ENCODE peak calls at places on chromosomes 12 and 14, in nine cellular contexts. One of them, this sample, is unnamed.

GRCh38 chr12:66241061-66242043 is 52.3 kb downstream of the IRAK3 start:
- DNase-seq in testis: no peak
- DNase-seq in right cardiac atrium: no peak
- DNase-seq in IMR-90: peak; percentile 83
- DNase-seq in spleen: no peak
- DNase-seq in MM.1S: peak; percentile 42
- DNase-seq in tibial artery: no peak
- DNase-seq in adipocyte: peak; percentile 88
- DNase-seq in breast epithelium: no peak
- DNase-seq in this sample: no peak

GRCh38 chr12:19430988-19431387 is 8.3 kb upstream of the AEBP2 start:
- DNase-seq in IMR-90: no peak
- DNase-seq in spleen: no peak
- DNase-seq in testis: no peak
- DNase-seq in MM.1S: no peak
- DNase-seq in tibial artery: no peak
- DNase-seq in breast epithelium: no peak
- DNase-seq in right cardiac atrium: no peak
- DNase-seq in adipocyte: peak; percentile 50
- DNase-seq in this sample: no peak

GRCh38 chr12:33427071-33427470 is 12.5 kb downstream of the SYT10 start:
- DNase-seq in tibial artery: no peak
- DNase-seq in MM.1S: peak; percentile 59
- DNase-seq in adipocyte: no peak
- DNase-seq in IMR-90: no peak
- DNase-seq in breast epithelium: no peak
- DNase-seq in spleen: no peak
- DNase-seq in right cardiac atrium: no peak
- DNase-seq in testis: peak; percentile 28
- DNase-seq in this sample: peak; percentile 8

GRCh38 chr14:73189651-73190050 is 47.7 kb upstream of the PAPLN start:
- DNase-seq in spleen: no peak
- DNase-seq in breast epithelium: no peak
- DNase-seq in IMR-90: no peak
- DNase-seq in adipocyte: no peak
- DNase-seq in tibial artery: no peak
- DNase-seq in testis: no peak
- DNase-seq in right cardiac atrium: no peak
- DNase-seq in MM.1S: no peak
- DNase-seq in this sample: no peak

GRCh38 chr14:73239463-73240241 is 2.3 kb downstream of the PAPLN start:
- DNase-seq in IMR-90: peak; percentile 49
- DNase-seq in testis: peak; percentile 83
- DNase-seq in spleen: no peak
- DNase-seq in right cardiac atrium: peak; percentile 51
- DNase-seq in tibial artery: no peak
- DNase-seq in MM.1S: no peak
- DNase-seq in breast epithelium: no peak
- DNase-seq in adipocyte: peak; percentile 81
- DNase-seq in this sample: no peak

GRCh38 chr14:23406725-23407355 is 1.2 kb downstream of the MYH6 start:
- DNase-seq in MM.1S: no peak
- DNase-seq in testis: no peak
- DNase-seq in adipocyte: no peak
- DNase-seq in IMR-90: no peak
- DNase-seq in spleen: no peak
- DNase-seq in breast epithelium: no peak
- DNase-seq in tibial artery: no peak
- DNase-seq in right cardiac atrium: peak; percentile 18
- DNase-seq in this sample: no peak

GRCh38 chr12:125852116-125852515 is 786.9 kb downstream of the AACS start:
- DNase-seq in adipocyte: no peak
- DNase-seq in IMR-90: no peak
- DNase-seq in testis: no peak
- DNase-seq in breast epithelium: no peak
- DNase-seq in right cardiac atrium: no peak
- DNase-seq in MM.1S: no peak
- DNase-seq in tibial artery: no peak
- DNase-seq in spleen: no peak
- DNase-seq in this sample: no peak

GRCh38 chr12:68176252-68176651 is 16.7 kb upstream of the IFNG start:
- DNase-seq in tibial artery: no peak
- DNase-seq in right cardiac atrium: no peak
- DNase-seq in spleen: no peak
- DNase-seq in MM.1S: no peak
- DNase-seq in IMR-90: no peak
- DNase-seq in testis: no peak
- DNase-seq in breast epithelium: no peak
- DNase-seq in adipocyte: no peak
- DNase-seq in this sample: no peak

GRCh38 chr14:77554816-77555599 is 56.4 kb upstream of the ISM2 start:
- DNase-seq in tibial artery: no peak
- DNase-seq in MM.1S: no peak
- DNase-seq in IMR-90: no peak
- DNase-seq in adipocyte: no peak
- DNase-seq in right cardiac atrium: peak; percentile 46
- DNase-seq in spleen: no peak
- DNase-seq in breast epithelium: no peak
- DNase-seq in testis: no peak
- DNase-seq in this sample: no peak

GRCh38 chr14:77556946-77557345 is 58.3 kb upstream of the ISM2 start:
- DNase-seq in spleen: no peak
- DNase-seq in MM.1S: no peak
- DNase-seq in IMR-90: no peak
- DNase-seq in adipocyte: no peak
- DNase-seq in testis: no peak
- DNase-seq in tibial artery: no peak
- DNase-seq in breast epithelium: no peak
- DNase-seq in right cardiac atrium: no peak
- DNase-seq in this sample: no peak

GRCh38 chr14:77559381-77559780 is 57.1 kb downstream of the SPTLC2 start:
- DNase-seq in tibial artery: no peak
- DNase-seq in IMR-90: no peak
- DNase-seq in breast epithelium: no peak
- DNase-seq in MM.1S: no peak
- DNase-seq in spleen: no peak
- DNase-seq in right cardiac atrium: no peak
- DNase-seq in testis: no peak
- DNase-seq in adipocyte: no peak
- DNase-seq in this sample: no peak

GRCh38 chr14:77554207-77554606 is 55.6 kb upstream of the ISM2 start:
- DNase-seq in tibial artery: no peak
- DNase-seq in MM.1S: no peak
- DNase-seq in breast epithelium: no peak
- DNase-seq in adipocyte: no peak
- DNase-seq in testis: no peak
- DNase-seq in spleen: no peak
- DNase-seq in IMR-90: no peak
- DNase-seq in right cardiac atrium: no peak
- DNase-seq in this sample: no peak

DNA sequence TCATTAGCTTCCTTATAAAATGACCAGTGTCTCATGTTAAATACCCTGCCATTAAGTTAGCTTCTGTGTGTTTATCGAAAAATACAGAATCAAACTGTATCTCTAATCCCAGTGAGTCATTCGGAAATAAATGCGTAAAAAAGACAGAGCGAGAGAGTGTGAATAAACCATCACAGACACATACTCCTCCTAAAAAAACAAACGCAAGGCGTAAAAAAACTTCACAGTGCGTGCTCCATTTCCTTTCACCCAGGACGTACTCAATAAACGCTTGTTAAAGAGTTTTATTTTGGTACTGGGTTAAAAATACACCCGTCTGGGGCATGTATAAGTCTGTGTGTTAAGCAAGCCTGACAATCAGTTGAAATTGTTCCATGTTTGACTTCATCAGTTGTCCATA is 58.8 kb upstream of the ISM2 start:
- DNase-seq in adipocyte: no peak
- DNase-seq in right cardiac atrium: no peak
- DNase-seq in IMR-90: no peak
- DNase-seq in tibial artery: no peak
- DNase-seq in MM.1S: no peak
- DNase-seq in breast epithelium: no peak
- DNase-seq in spleen: no peak
- DNase-seq in testis: no peak
- DNase-seq in this sample: no peak
- H3K4me3 ChIP-seq in adipocyte: no peak overlapping the region
- H3K4me3 ChIP-seq in right cardiac atrium: no peak overlapping the region
- H3K4me3 ChIP-seq in IMR-90: no peak overlapping the region
- H3K4me3 ChIP-seq in tibial artery: no peak overlapping the region
- H3K4me3 ChIP-seq in MM.1S: no peak overlapping the region
- H3K4me3 ChIP-seq in breast epithelium: no peak overlapping the region
- H3K4me3 ChIP-seq in spleen: no peak overlapping the region
- H3K4me3 ChIP-seq in testis: no peak overlapping the region
- H3K4me3 ChIP-seq in this sample: no peak overlapping the region

GRCh38 chr12:121791671-121792496 is 1.6 kb downstream of the RHOF start:
- DNase-seq in IMR-90: no peak
- DNase-seq in adipocyte: no peak
- DNase-seq in right cardiac atrium: no peak
- DNase-seq in breast epithelium: no peak
- DNase-seq in tibial artery: no peak
- DNase-seq in MM.1S: no peak
- DNase-seq in testis: no peak
- DNase-seq in spleen: peak; percentile 80
- DNase-seq in this sample: peak; percentile 2

GRCh38 chr12:121792607-121793500 is 634 bp downstream of the RHOF start:
- DNase-seq in IMR-90: no peak
- DNase-seq in adipocyte: no peak
- DNase-seq in tibial artery: no peak
- DNase-seq in testis: no peak
- DNase-seq in spleen: peak; percentile 93
- DNase-seq in right cardiac atrium: peak; percentile 39
- DNase-seq in breast epithelium: no peak
- DNase-seq in MM.1S: no peak
- DNase-seq in this sample: no peak

GRCh38 chr12:121793836-121794531 is 496 bp upstream of the RHOF start:
- DNase-seq in IMR-90: peak; percentile 89
- DNase-seq in tibial artery: peak; percentile 93
- DNase-seq in breast epithelium: peak; percentile 89
- DNase-seq in adipocyte: peak; percentile 97
- DNase-seq in MM.1S: peak; percentile 85
- DNase-seq in spleen: peak; percentile 100
- DNase-seq in right cardiac atrium: peak; percentile 93
- DNase-seq in testis: peak; percentile 91
- DNase-seq in this sample: peak; percentile 94

GRCh38 chr12:121794532-121795028 is 1.1 kb upstream of the RHOF start:
- DNase-seq in tibial artery: no peak
- DNase-seq in IMR-90: no peak
- DNase-seq in MM.1S: no peak
- DNase-seq in adipocyte: no peak
- DNase-seq in right cardiac atrium: peak; percentile 60
- DNase-seq in spleen: peak; percentile 89
- DNase-seq in testis: no peak
- DNase-seq in breast epithelium: no peak
- DNase-seq in this sample: peak; percentile 45

GRCh38 chr12:121793501-121793835 is at the start of gene RHOF:
- DNase-seq in right cardiac atrium: peak; percentile 57
- DNase-seq in testis: no peak
- DNase-seq in IMR-90: no peak
- DNase-seq in breast epithelium: no peak
- DNase-seq in MM.1S: peak; percentile 26
- DNase-seq in adipocyte: peak; percentile 72
- DNase-seq in spleen: peak; percentile 95
- DNase-seq in tibial artery: no peak
- DNase-seq in this sample: peak; percentile 20
- H3K4me1 ChIP-seq in right cardiac atrium: peaks cover 7% of the 10 kb centered on the region
- H3K4me1 ChIP-seq in testis: peaks cover 49% of the 10 kb centered on the region
- H3K4me1 ChIP-seq in IMR-90: peaks cover 21% of the 10 kb centered on the region
- H3K4me1 ChIP-seq in breast epithelium: peaks cover 10% of the 10 kb centered on the region
- H3K4me1 ChIP-seq in MM.1S: peaks cover 19% of the 10 kb centered on the region
- H3K4me1 ChIP-seq in adipocyte: peaks cover 46% of the 10 kb centered on the region
- H3K4me1 ChIP-seq in spleen: peaks cover 100% of the 10 kb centered on the region
- H3K4me1 ChIP-seq in tibial artery: peaks cover 47% of the 10 kb centered on the region
- H3K4me1 ChIP-seq in this sample: peaks cover 39% of the 10 kb centered on the region

GRCh38 chr14:61439779-61440418 is 118.5 kb downstream of the PRKCH start:
- DNase-seq in MM.1S: no peak
- DNase-seq in breast epithelium: no peak
- DNase-seq in adipocyte: no peak
- DNase-seq in right cardiac atrium: no peak
- DNase-seq in IMR-90: no peak
- DNase-seq in tibial artery: no peak
- DNase-seq in spleen: no peak
- DNase-seq in testis: no peak
- DNase-seq in this sample: no peak

GRCh38 chr14:61438860-61439765 is 117.7 kb downstream of the PRKCH start:
- DNase-seq in IMR-90: peak; percentile 57
- DNase-seq in tibial artery: peak; percentile 79
- DNase-seq in testis: no peak
- DNase-seq in right cardiac atrium: peak; percentile 55
- DNase-seq in adipocyte: peak; percentile 43
- DNase-seq in spleen: no peak
- DNase-seq in breast epithelium: peak; percentile 66
- DNase-seq in MM.1S: no peak
- DNase-seq in this sample: no peak

GRCh38 chr14:61438497-61438859 is 117.1 kb downstream of the PRKCH start:
- DNase-seq in spleen: no peak
- DNase-seq in breast epithelium: no peak
- DNase-seq in tibial artery: no peak
- DNase-seq in testis: no peak
- DNase-seq in adipocyte: no peak
- DNase-seq in MM.1S: no peak
- DNase-seq in IMR-90: no peak
- DNase-seq in right cardiac atrium: no peak
- DNase-seq in this sample: no peak

GRCh38 chr14:61437383-61437782 is 116.0 kb downstream of the PRKCH start:
- DNase-seq in right cardiac atrium: no peak
- DNase-seq in spleen: no peak
- DNase-seq in adipocyte: no peak
- DNase-seq in testis: no peak
- DNase-seq in breast epithelium: no peak
- DNase-seq in MM.1S: no peak
- DNase-seq in tibial artery: no peak
- DNase-seq in IMR-90: no peak
- DNase-seq in this sample: no peak

GRCh38 chr14:61438036-61438435 is 116.7 kb downstream of the PRKCH start:
- DNase-seq in tibial artery: no peak
- DNase-seq in adipocyte: no peak
- DNase-seq in testis: no peak
- DNase-seq in right cardiac atrium: no peak
- DNase-seq in spleen: no peak
- DNase-seq in IMR-90: no peak
- DNase-seq in MM.1S: no peak
- DNase-seq in breast epithelium: no peak
- DNase-seq in this sample: no peak
- H3K4me3 ChIP-seq in tibial artery: no peak overlapping the region
- H3K4me3 ChIP-seq in adipocyte: no peak overlapping the region
- H3K4me3 ChIP-seq in testis: no peak overlapping the region
- H3K4me3 ChIP-seq in right cardiac atrium: no peak overlapping the region
- H3K4me3 ChIP-seq in spleen: no peak overlapping the region
- H3K4me3 ChIP-seq in IMR-90: no peak overlapping the region
- H3K4me3 ChIP-seq in MM.1S: no peak overlapping the region
- H3K4me3 ChIP-seq in breast epithelium: no peak overlapping the region
- H3K4me3 ChIP-seq in this sample: no peak overlapping the region

GRCh38 chr14:100078216-100078780 is 13.1 kb downstream of the EVL start:
- DNase-seq in adipocyte: no peak
- DNase-seq in tibial artery: no peak
- DNase-seq in IMR-90: no peak
- DNase-seq in spleen: no peak
- DNase-seq in MM.1S: no peak
- DNase-seq in breast epithelium: no peak
- DNase-seq in right cardiac atrium: no peak
- DNase-seq in testis: peak; percentile 9
- DNase-seq in this sample: no peak

GRCh38 chr14:100078997-100079561 is 13.9 kb downstream of the EVL start:
- DNase-seq in testis: peak; percentile 16
- DNase-seq in spleen: peak; percentile 87
- DNase-seq in IMR-90: peak; percentile 72
- DNase-seq in MM.1S: peak; percentile 14
- DNase-seq in breast epithelium: no peak
- DNase-seq in adipocyte: peak; percentile 52
- DNase-seq in right cardiac atrium: no peak
- DNase-seq in tibial artery: no peak
- DNase-seq in this sample: no peak

GRCh38 chr14:100076133-100076532 is 10.9 kb downstream of the EVL start:
- DNase-seq in MM.1S: no peak
- DNase-seq in testis: no peak
- DNase-seq in tibial artery: no peak
- DNase-seq in right cardiac atrium: no peak
- DNase-seq in spleen: no peak
- DNase-seq in breast epithelium: no peak
- DNase-seq in adipocyte: peak; percentile 9
- DNase-seq in IMR-90: peak; percentile 40
- DNase-seq in this sample: no peak

GRCh38 chr14:100076630-100077029 is 11.4 kb downstream of the EVL start:
- DNase-seq in IMR-90: peak; percentile 81
- DNase-seq in right cardiac atrium: peak; percentile 58
- DNase-seq in tibial artery: peak; percentile 71
- DNase-seq in testis: peak; percentile 6
- DNase-seq in breast epithelium: no peak
- DNase-seq in MM.1S: no peak
- DNase-seq in adipocyte: peak; percentile 56
- DNase-seq in spleen: no peak
- DNase-seq in this sample: no peak

DNA sequence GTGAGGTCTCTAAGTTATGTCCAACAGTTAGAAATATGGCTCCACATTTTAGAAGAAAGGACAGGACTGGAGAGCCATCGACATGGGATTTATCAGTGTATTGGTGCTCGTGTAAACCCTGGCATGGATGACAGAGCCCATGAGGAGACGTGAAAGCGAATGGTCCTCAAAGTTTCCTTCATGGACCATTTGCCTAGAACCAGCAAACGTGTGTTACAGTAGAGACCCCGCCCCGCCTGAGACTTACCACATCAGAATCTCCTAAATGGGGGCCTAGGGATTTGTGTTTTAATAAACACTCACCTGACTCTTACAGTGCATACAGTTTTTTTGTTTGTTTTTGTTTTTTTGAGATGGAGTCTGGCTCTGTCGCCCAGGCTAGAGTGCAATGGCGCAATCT is 12.2 kb downstream of the EVL start:
- DNase-seq in right cardiac atrium: no peak
- DNase-seq in MM.1S: no peak
- DNase-seq in testis: peak; percentile 12
- DNase-seq in adipocyte: no peak
- DNase-seq in breast epithelium: no peak
- DNase-seq in spleen: no peak
- DNase-seq in IMR-90: no peak
- DNase-seq in tibial artery: no peak
- DNase-seq in this sample: no peak
- H3K4me1 ChIP-seq in right cardiac atrium: peaks cover 18% of the 10 kb centered on the region
- H3K4me1 ChIP-seq in MM.1S: peaks cover 2% of the 10 kb centered on the region
- H3K4me1 ChIP-seq in testis: peaks cover 4% of the 10 kb centered on the region
- H3K4me1 ChIP-seq in adipocyte: peaks cover 27% of the 10 kb centered on the region
- H3K4me1 ChIP-seq in breast epithelium: peaks cover 9% of the 10 kb centered on the region
- H3K4me1 ChIP-seq in spleen: peaks cover 100% of the 10 kb centered on the region
- H3K4me1 ChIP-seq in IMR-90: peaks cover 8% of the 10 kb centered on the region
- H3K4me1 ChIP-seq in tibial artery: no peaks in the 10 kb centered on the region
- H3K4me1 ChIP-seq in this sample: no peaks in the 10 kb centered on the region